ENCODE peak calls at places on chromosomes 2 and 18, in ten cellular contexts. V is MG63, R is G401, T is GM12865, L is EL, D is AG04450, J is RPMI7951, U is NCI-H510A, E is midbrain, P is COLO829. C is an unnamed sample.

GRCh38 chr2:191713837-191714236 is 35.9 kb downstream of the NABP1 start:
- DNase-seq in L (no peak), J (no peak), R (no peak), U (no peak), D (no peak), P (no peak), T (peak), V (no peak), E (no peak), C (no peak)

GRCh38 chr2:112680666-112681101 is 34.9 kb downstream of the SLC20A1 start:
- DNase-seq in D (no peak), L (no peak), J (no peak), P (no peak), T (no peak), E (no peak), R (no peak), U (no peak), V (peak), C (no peak)

GRCh38 chr2:142880275-142880674 is 2.8 kb downstream of the KYNU start:
- DNase-seq in L (peak), J (peak), D (no peak), V (no peak), P (peak), T (no peak), E (no peak), R (no peak), U (no peak), C (no peak)

GRCh38 chr2:217935901-217936684 is 66.7 kb downstream of the TNS1 start:
- DNase-seq in T (no peak), E (no peak), U (no peak), J (peak), L (peak), P (no peak), V (peak), D (no peak), R (no peak), C (no peak)

GRCh38 chr2:205091411-205091810 is 546.1 kb downstream of the PARD3B start:
- DNase-seq in T (no peak), R (no peak), V (no peak), P (no peak), U (no peak), D (no peak), L (no peak), J (no peak), E (no peak), C (no peak)

GRCh38 chr2:76978064-76978463 is 544.1 kb downstream of the LRRTM4 start:
- DNase-seq in D (no peak), L (no peak), U (no peak), J (no peak), E (no peak), T (no peak), R (no peak), P (no peak), V (no peak), C (no peak)

GRCh38 chr2:230798769-230799399 is 65.9 kb upstream of the ITM2C start:
- DNase-seq in R (peak), V (no peak), J (peak), U (no peak), D (no peak), E (no peak), P (peak), T (peak), L (peak), C (no peak)

GRCh38 chr2:200405599-200406298 is 99.3 kb downstream of the SPATS2L start:
- DNase-seq in L (peak), P (peak), D (peak), U (no peak), J (peak), R (no peak), E (no peak), V (peak), T (peak), C (no peak)

GRCh38 chr2:112706170-112706664 is 14.6 kb upstream of the NT5DC4 start:
- DNase-seq in U (no peak), V (no peak), D (no peak), R (no peak), J (peak), E (no peak), L (peak), T (peak), P (no peak), C (no peak)

GRCh38 chr2:141468746-141469145 is 662.1 kb downstream of the LRP1B start:
- DNase-seq in T (no peak), E (no peak), J (no peak), P (no peak), D (no peak), R (no peak), U (peak), V (no peak), L (no peak), C (no peak)

GRCh38 chr18:23958036-23958435 is 56.5 kb upstream of the TTC39C start:
- DNase-seq in P (no peak), U (no peak), V (peak), R (peak), T (no peak), D (no peak), J (no peak), L (no peak), E (peak), C (peak)

GRCh38 chr2:170770008-170770303 is 222 bp upstream of the ERICH2 start:
- DNase-seq in P (peak), D (no peak), E (no peak), U (peak), L (no peak), V (no peak), J (no peak), T (no peak), R (no peak), C (no peak)

GRCh38 chr2:113886479-113887383 is 3.2 kb upstream of the ACTR3 start:
- DNase-seq in L (peak), J (peak), D (peak), P (no peak), T (peak), R (no peak), E (no peak), V (peak), U (no peak), C (no peak)

C was measured in fibroblast of the conjunctiva.